ENCODE peak calls at places on chromosome 9, in five cellular contexts. One of them, this sample, is unnamed.

GRCh38 chr9:84271004-84271886 is 69.3 kb downstream of the SLC28A3 start:
- DNase-seq in HepG2: no peak
- DNase-seq in SK-N-SH: peak
- DNase-seq in GM12878: no peak
- DNase-seq in K562: no peak
- DNase-seq in this sample: no peak

GRCh38 chr9:35605336-35606137 is 475 bp downstream of the TESK1 start:
- DNase-seq in SK-N-SH: peak
- DNase-seq in HepG2: no peak
- DNase-seq in GM12878: no peak
- DNase-seq in K562: no peak
- DNase-seq in this sample: peak

GRCh38 chr9:116767219-116767618 is 80.1 kb downstream of the TRIM32 start:
- DNase-seq in K562: no peak
- DNase-seq in SK-N-SH: peak
- DNase-seq in HepG2: no peak
- DNase-seq in GM12878: no peak
- DNase-seq in this sample: no peak

GRCh38 chr9:40925149-40925548 is 203.3 kb downstream of the FOXD4L6 start:
- DNase-seq in K562: no peak
- DNase-seq in GM12878: no peak
- DNase-seq in HepG2: no peak
- DNase-seq in SK-N-SH: no peak
- DNase-seq in this sample: no peak

GRCh38 chr9:23665635-23666034 is 160.4 kb downstream of the ELAVL2 start:
- DNase-seq in HepG2: no peak
- DNase-seq in SK-N-SH: no peak
- DNase-seq in K562: no peak
- DNase-seq in GM12878: no peak
- DNase-seq in this sample: no peak

GRCh38 chr9:136345281-136346156 is 18.0 kb downstream of the DNLZ start:
- DNase-seq in K562: peak
- DNase-seq in SK-N-SH: peak
- DNase-seq in HepG2: peak
- DNase-seq in GM12878: no peak
- DNase-seq in this sample: no peak

GRCh38 chr9:87499455-87500015 is 1.9 kb downstream of the DAPK1 start:
- DNase-seq in GM12878: no peak
- DNase-seq in SK-N-SH: no peak
- DNase-seq in HepG2: no peak
- DNase-seq in K562: no peak
- DNase-seq in this sample: no peak

GRCh38 chr9:27426717-27427645 is 97.1 kb upstream of the IFNK start:
- DNase-seq in HepG2: no peak
- DNase-seq in SK-N-SH: no peak
- DNase-seq in GM12878: no peak
- DNase-seq in K562: no peak
- DNase-seq in this sample: no peak

GRCh38 chr9:101427337-101427736 is 8.2 kb downstream of the ALDOB start:
- DNase-seq in SK-N-SH: no peak
- DNase-seq in GM12878: no peak
- DNase-seq in HepG2: no peak
- DNase-seq in K562: no peak
- DNase-seq in this sample: no peak

GRCh38 chr9:129497064-129497836 is 123.7 kb downstream of the C9orf50 start:
- DNase-seq in K562: no peak
- DNase-seq in HepG2: no peak
- DNase-seq in GM12878: no peak
- DNase-seq in SK-N-SH: peak
- DNase-seq in this sample: no peak

GRCh38 chr9:91273853-91274552 is 87.7 kb downstream of the AUH start:
- DNase-seq in K562: no peak
- DNase-seq in HepG2: peak
- DNase-seq in GM12878: no peak
- DNase-seq in SK-N-SH: no peak
- DNase-seq in this sample: no peak

GRCh38 chr9:112586600-112587155 is 100.1 kb downstream of the KIAA1958 start:
- DNase-seq in HepG2: no peak
- DNase-seq in SK-N-SH: no peak
- DNase-seq in GM12878: no peak
- DNase-seq in K562: no peak
- DNase-seq in this sample: no peak

GRCh38 chr9:130336885-130337284 is 71.3 kb downstream of the HMCN2 start:
- DNase-seq in K562: no peak
- DNase-seq in SK-N-SH: no peak
- DNase-seq in GM12878: no peak
- DNase-seq in HepG2: no peak
- DNase-seq in this sample: no peak

GRCh38 chr9:133448487-133448972 is 11.2 kb upstream of the CACFD1 start:
- DNase-seq in SK-N-SH: peak
- DNase-seq in K562: no peak
- DNase-seq in HepG2: peak
- DNase-seq in GM12878: no peak
- DNase-seq in this sample: no peak

GRCh38 chr9:3441197-3441816 is 84.5 kb downstream of the RFX3 start:
- DNase-seq in HepG2: peak
- DNase-seq in K562: peak
- DNase-seq in GM12878: peak
- DNase-seq in SK-N-SH: peak
- DNase-seq in this sample: peak

GRCh38 chr9:130448035-130448624 is 3.4 kb downstream of the ASS1 start:
- DNase-seq in GM12878: no peak
- DNase-seq in SK-N-SH: no peak
- DNase-seq in K562: peak
- DNase-seq in HepG2: no peak
- DNase-seq in this sample: no peak

GRCh38 chr9:19922476-19923118 is 133.8 kb upstream of the SLC24A2 start:
- DNase-seq in K562: peak
- DNase-seq in HepG2: peak
- DNase-seq in GM12878: no peak
- DNase-seq in SK-N-SH: peak
- DNase-seq in this sample: peak

GRCh38 chr9:126704157-126704941 is 90.6 kb downstream of the LMX1B start:
- DNase-seq in HepG2: no peak
- DNase-seq in K562: peak
- DNase-seq in GM12878: no peak
- DNase-seq in SK-N-SH: peak
- DNase-seq in this sample: no peak
- TF ChIP-seq FOXM1 in HepG2: no peak
- TF ChIP-seq FOXM1 in K562: no peak
- TF ChIP-seq FOXM1 in GM12878: no peak
- TF ChIP-seq FOXM1 in SK-N-SH: no peak
- TF ChIP-seq FOXM1 in this sample: no peak

GRCh38 chr9:109817146-109817845 is 37.3 kb downstream of the PALM2AKAP2 start:
- DNase-seq in HepG2: no peak
- DNase-seq in SK-N-SH: no peak
- DNase-seq in K562: no peak
- DNase-seq in GM12878: no peak
- DNase-seq in this sample: no peak

GRCh38 chr9:109813829-109814228 is 33.8 kb downstream of the PALM2AKAP2 start:
- DNase-seq in HepG2: peak
- DNase-seq in GM12878: no peak
- DNase-seq in K562: no peak
- DNase-seq in SK-N-SH: no peak
- DNase-seq in this sample: no peak

GRCh38 chr9:109816490-109816889 is 36.5 kb downstream of the PALM2AKAP2 start:
- DNase-seq in K562: no peak
- DNase-seq in SK-N-SH: no peak
- DNase-seq in GM12878: no peak
- DNase-seq in HepG2: peak
- DNase-seq in this sample: no peak

GRCh38 chr9:109813310-109813709 is 33.3 kb downstream of the PALM2AKAP2 start:
- DNase-seq in K562: no peak
- DNase-seq in SK-N-SH: no peak
- DNase-seq in HepG2: no peak
- DNase-seq in GM12878: no peak
- DNase-seq in this sample: no peak

DNA sequence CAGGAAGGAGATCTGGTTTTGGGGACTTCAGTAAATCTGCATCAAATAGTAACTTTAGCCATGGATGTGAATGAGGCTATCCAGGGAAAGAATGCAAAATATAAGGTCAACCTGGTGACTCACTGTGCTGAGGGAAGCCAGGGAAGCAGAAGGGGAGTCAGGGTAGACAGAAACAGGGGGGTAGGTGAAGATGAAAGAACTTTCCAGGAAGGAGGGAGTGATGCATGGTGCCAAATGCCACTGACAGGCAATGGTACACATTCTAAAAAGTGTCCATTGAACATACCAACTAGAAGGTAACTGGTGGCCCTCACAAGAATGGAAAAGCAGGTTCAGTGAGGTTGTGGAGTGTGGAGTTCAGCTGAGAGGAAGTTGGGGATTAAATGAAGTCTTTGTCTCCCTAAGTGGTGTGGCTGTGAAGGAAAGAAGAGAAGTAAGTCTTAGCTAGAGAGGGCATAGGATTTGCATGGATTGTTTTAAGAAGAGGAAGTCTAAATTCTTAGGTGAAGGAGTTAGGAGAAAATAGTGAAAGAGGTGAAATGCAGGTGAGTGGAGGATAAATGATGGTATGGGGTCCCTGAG is 35.5 kb downstream of the PALM2AKAP2 start:
- DNase-seq in GM12878: no peak
- DNase-seq in SK-N-SH: no peak
- DNase-seq in K562: no peak
- DNase-seq in HepG2: peak
- DNase-seq in this sample: no peak
- TF ChIP-seq FOXM1 in GM12878: no peak
- TF ChIP-seq FOXM1 in SK-N-SH: no peak
- TF ChIP-seq FOXM1 in K562: no peak
- TF ChIP-seq FOXM1 in HepG2: no peak
- TF ChIP-seq FOXM1 in this sample: no peak

GRCh38 chr9:108186996-108187395 is 668.8 kb downstream of the ACTL7B start:
- DNase-seq in K562: no peak
- DNase-seq in HepG2: no peak
- DNase-seq in GM12878: no peak
- DNase-seq in SK-N-SH: no peak
- DNase-seq in this sample: no peak

GRCh38 chr9:108185613-108186012 is 670.2 kb downstream of the ACTL7B start:
- DNase-seq in HepG2: no peak
- DNase-seq in GM12878: no peak
- DNase-seq in K562: no peak
- DNase-seq in SK-N-SH: no peak
- DNase-seq in this sample: no peak

GRCh38 chr9:108184009-108184408 is 671.8 kb downstream of the ACTL7B start:
- DNase-seq in K562: no peak
- DNase-seq in GM12878: no peak
- DNase-seq in SK-N-SH: no peak
- DNase-seq in HepG2: no peak
- DNase-seq in this sample: no peak

GRCh38 chr9:108182950-108183381 is 672.8 kb downstream of the ACTL7B start:
- DNase-seq in HepG2: no peak
- DNase-seq in GM12878: peak
- DNase-seq in K562: no peak
- DNase-seq in SK-N-SH: no peak
- DNase-seq in this sample: no peak

DNA sequence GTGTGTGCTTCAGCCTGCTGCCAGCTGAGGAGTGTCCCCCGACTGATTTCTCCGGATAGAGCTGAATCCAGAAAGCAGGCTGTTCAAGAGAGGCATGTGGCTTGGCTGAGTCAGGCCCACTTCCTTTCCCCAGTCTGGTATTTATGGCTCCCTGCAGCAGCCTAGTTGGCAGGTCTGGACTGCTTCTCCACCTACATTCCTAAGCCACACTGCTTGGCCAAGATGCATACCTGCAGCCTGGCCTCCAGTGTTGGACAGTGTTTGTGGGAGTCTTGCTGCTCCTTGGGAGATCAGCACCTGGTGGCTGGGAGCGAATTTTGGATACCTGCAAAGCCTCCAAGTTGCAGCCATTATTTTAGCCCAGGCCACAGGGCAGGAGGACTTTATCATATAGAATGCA is 670.8 kb downstream of the ACTL7B start:
- DNase-seq in GM12878: no peak
- DNase-seq in K562: no peak
- DNase-seq in SK-N-SH: no peak
- DNase-seq in HepG2: no peak
- DNase-seq in this sample: no peak
- TF ChIP-seq FOXM1 in GM12878: no peak
- TF ChIP-seq FOXM1 in K562: no peak
- TF ChIP-seq FOXM1 in SK-N-SH: no peak
- TF ChIP-seq FOXM1 in HepG2: no peak
- TF ChIP-seq FOXM1 in this sample: no peak

GRCh38 chr9:7042124-7042523 is 284.4 kb downstream of the KDM4C start:
- DNase-seq in K562: no peak
- DNase-seq in GM12878: no peak
- DNase-seq in SK-N-SH: no peak
- DNase-seq in HepG2: no peak
- DNase-seq in this sample: no peak
- TF ChIP-seq FOXM1 in K562: no peak
- TF ChIP-seq FOXM1 in GM12878: no peak
- TF ChIP-seq FOXM1 in SK-N-SH: no peak
- TF ChIP-seq FOXM1 in HepG2: no peak
- TF ChIP-seq FOXM1 in this sample: no peak

DNA sequence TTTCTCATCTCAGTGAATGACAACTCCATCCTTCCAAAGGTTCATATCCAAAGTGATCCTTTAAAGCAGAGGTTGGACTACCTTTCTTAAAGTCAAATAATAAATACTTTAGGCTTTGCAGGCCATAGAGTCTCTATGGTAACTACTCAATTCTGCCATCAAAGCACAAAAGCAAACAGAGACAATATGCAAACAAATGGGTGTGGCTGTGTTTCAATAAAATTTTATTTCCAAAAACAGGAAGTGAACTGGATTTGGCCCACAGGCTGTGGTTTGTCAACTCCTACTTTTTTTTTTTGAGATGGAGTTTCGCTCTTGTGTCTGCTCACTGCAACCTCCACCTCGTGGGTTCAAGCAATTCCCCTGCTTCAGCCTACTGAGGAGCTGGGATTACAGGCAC is 134.0 kb downstream of the CDK5RAP2 start:
- DNase-seq in HepG2: no peak
- DNase-seq in GM12878: no peak
- DNase-seq in SK-N-SH: no peak
- DNase-seq in K562: no peak
- DNase-seq in this sample: no peak
- TF ChIP-seq FOXM1 in HepG2: no peak
- TF ChIP-seq FOXM1 in GM12878: no peak
- TF ChIP-seq FOXM1 in SK-N-SH: no peak
- TF ChIP-seq FOXM1 in K562: no peak
- TF ChIP-seq FOXM1 in this sample: no peak

GRCh38 chr9:5186416-5187169 is 1.2 kb upstream of the INSL6 start:
- DNase-seq in HepG2: peak
- DNase-seq in GM12878: no peak
- DNase-seq in SK-N-SH: peak
- DNase-seq in K562: peak
- DNase-seq in this sample: peak
- TF ChIP-seq FOXM1 in HepG2: no peak
- TF ChIP-seq FOXM1 in GM12878: no peak
- TF ChIP-seq FOXM1 in SK-N-SH: no peak
- TF ChIP-seq FOXM1 in K562: no peak
- TF ChIP-seq FOXM1 in this sample: no peak